ENCODE peak calls at places on chromosomes 5 and 9, in seven cellular contexts. One of them, this sample, is unnamed.

GRCh38 chr5:58972301-58972700 is 389.4 kb downstream of the RAB3C start:
- DNase-seq in B cell: no peak
- DNase-seq in AG20443: no peak
- DNase-seq in stimulated activated CD4-positive, alpha-beta T cell treated with anti-CD3 and anti-CD28 coated beads, TNF-alpha, amount 100 ng/mL, for 1 hour: no peak
- DNase-seq in AG09309: no peak
- DNase-seq in stimulated activated CD8-positive, alpha-beta memory T cell treated with anti-CD3 and anti-CD28 coated beads, Interleukin-4, amount 100 ng/mL, for 4 hours: no peak
- DNase-seq in A549: no peak
- DNase-seq in this sample: no peak

GRCh38 chr9:117214416-117214815 is 200.4 kb downstream of the ASTN2 start:
- DNase-seq in B cell: no peak
- DNase-seq in AG20443: no peak
- DNase-seq in stimulated activated CD4-positive, alpha-beta T cell treated with anti-CD3 and anti-CD28 coated beads, TNF-alpha, amount 100 ng/mL, for 1 hour: no peak
- DNase-seq in AG09309: no peak
- DNase-seq in stimulated activated CD8-positive, alpha-beta memory T cell treated with anti-CD3 and anti-CD28 coated beads, Interleukin-4, amount 100 ng/mL, for 4 hours: no peak
- DNase-seq in A549: no peak
- DNase-seq in this sample: no peak

GRCh38 chr5:55636711-55637110 is 75.4 kb downstream of the SLC38A9 start:
- DNase-seq in B cell: no peak
- DNase-seq in AG20443: peak; percentile 66
- DNase-seq in stimulated activated CD4-positive, alpha-beta T cell treated with anti-CD3 and anti-CD28 coated beads, TNF-alpha, amount 100 ng/mL, for 1 hour: no peak
- DNase-seq in AG09309: no peak
- DNase-seq in stimulated activated CD8-positive, alpha-beta memory T cell treated with anti-CD3 and anti-CD28 coated beads, Interleukin-4, amount 100 ng/mL, for 4 hours: no peak
- DNase-seq in A549: peak; percentile 58
- DNase-seq in this sample: no peak

GRCh38 chr5:144433893-144434292 is 263.2 kb downstream of the KCTD16 start:
- DNase-seq in B cell: no peak
- DNase-seq in AG20443: no peak
- DNase-seq in stimulated activated CD4-positive, alpha-beta T cell treated with anti-CD3 and anti-CD28 coated beads, TNF-alpha, amount 100 ng/mL, for 1 hour: no peak
- DNase-seq in AG09309: no peak
- DNase-seq in stimulated activated CD8-positive, alpha-beta memory T cell treated with anti-CD3 and anti-CD28 coated beads, Interleukin-4, amount 100 ng/mL, for 4 hours: no peak
- DNase-seq in A549: no peak
- DNase-seq in this sample: no peak

GRCh38 chr5:76391014-76391413 is 12.1 kb upstream of the IQGAP2 start:
- DNase-seq in B cell: no peak
- DNase-seq in AG20443: no peak
- DNase-seq in stimulated activated CD4-positive, alpha-beta T cell treated with anti-CD3 and anti-CD28 coated beads, TNF-alpha, amount 100 ng/mL, for 1 hour: no peak
- DNase-seq in AG09309: no peak
- DNase-seq in stimulated activated CD8-positive, alpha-beta memory T cell treated with anti-CD3 and anti-CD28 coated beads, Interleukin-4, amount 100 ng/mL, for 4 hours: no peak
- DNase-seq in A549: no peak
- DNase-seq in this sample: no peak

GRCh38 chr5:93285461-93285860 is 295.6 kb downstream of the NR2F1-AS1 start:
- DNase-seq in B cell: no peak
- DNase-seq in AG20443: no peak
- DNase-seq in stimulated activated CD4-positive, alpha-beta T cell treated with anti-CD3 and anti-CD28 coated beads, TNF-alpha, amount 100 ng/mL, for 1 hour: no peak
- DNase-seq in AG09309: no peak
- DNase-seq in stimulated activated CD8-positive, alpha-beta memory T cell treated with anti-CD3 and anti-CD28 coated beads, Interleukin-4, amount 100 ng/mL, for 4 hours: no peak
- DNase-seq in A549: no peak
- DNase-seq in this sample: no peak

GRCh38 chr9:94100152-94100879 is 16.1 kb downstream of the PTPDC1 start:
- DNase-seq in B cell: no peak
- DNase-seq in AG20443: no peak
- DNase-seq in stimulated activated CD4-positive, alpha-beta T cell treated with anti-CD3 and anti-CD28 coated beads, TNF-alpha, amount 100 ng/mL, for 1 hour: no peak
- DNase-seq in AG09309: no peak
- DNase-seq in stimulated activated CD8-positive, alpha-beta memory T cell treated with anti-CD3 and anti-CD28 coated beads, Interleukin-4, amount 100 ng/mL, for 4 hours: no peak
- DNase-seq in A549: no peak
- DNase-seq in this sample: no peak

GRCh38 chr5:92907914-92908606 is 673.0 kb downstream of the NR2F1-AS1 start:
- DNase-seq in B cell: no peak
- DNase-seq in AG20443: peak; percentile 18
- DNase-seq in stimulated activated CD4-positive, alpha-beta T cell treated with anti-CD3 and anti-CD28 coated beads, TNF-alpha, amount 100 ng/mL, for 1 hour: no peak
- DNase-seq in AG09309: peak; percentile 34
- DNase-seq in stimulated activated CD8-positive, alpha-beta memory T cell treated with anti-CD3 and anti-CD28 coated beads, Interleukin-4, amount 100 ng/mL, for 4 hours: no peak
- DNase-seq in A549: no peak
- DNase-seq in this sample: no peak

GRCh38 chr5:167944121-167944858 is 347.2 kb upstream of the WWC1 start:
- DNase-seq in B cell: no peak
- DNase-seq in AG20443: no peak
- DNase-seq in stimulated activated CD4-positive, alpha-beta T cell treated with anti-CD3 and anti-CD28 coated beads, TNF-alpha, amount 100 ng/mL, for 1 hour: no peak
- DNase-seq in AG09309: no peak
- DNase-seq in stimulated activated CD8-positive, alpha-beta memory T cell treated with anti-CD3 and anti-CD28 coated beads, Interleukin-4, amount 100 ng/mL, for 4 hours: no peak
- DNase-seq in A549: no peak
- DNase-seq in this sample: no peak

GRCh38 chr5:83554133-83554532 is 82.6 kb downstream of the VCAN start:
- DNase-seq in B cell: no peak
- DNase-seq in AG20443: no peak
- DNase-seq in stimulated activated CD4-positive, alpha-beta T cell treated with anti-CD3 and anti-CD28 coated beads, TNF-alpha, amount 100 ng/mL, for 1 hour: no peak
- DNase-seq in AG09309: no peak
- DNase-seq in stimulated activated CD8-positive, alpha-beta memory T cell treated with anti-CD3 and anti-CD28 coated beads, Interleukin-4, amount 100 ng/mL, for 4 hours: no peak
- DNase-seq in A549: peak; percentile 35
- DNase-seq in this sample: no peak

GRCh38 chr9:99349870-99350269 is 127.8 kb downstream of the SEC61B start:
- DNase-seq in B cell: no peak
- DNase-seq in AG20443: peak; percentile 36
- DNase-seq in stimulated activated CD4-positive, alpha-beta T cell treated with anti-CD3 and anti-CD28 coated beads, TNF-alpha, amount 100 ng/mL, for 1 hour: no peak
- DNase-seq in AG09309: no peak
- DNase-seq in stimulated activated CD8-positive, alpha-beta memory T cell treated with anti-CD3 and anti-CD28 coated beads, Interleukin-4, amount 100 ng/mL, for 4 hours: no peak
- DNase-seq in A549: no peak
- DNase-seq in this sample: no peak

GRCh38 chr9:76394896-76395244 is 644 bp upstream of the RFK start:
- DNase-seq in B cell: peak; percentile 64
- DNase-seq in AG20443: peak; percentile 52
- DNase-seq in stimulated activated CD4-positive, alpha-beta T cell treated with anti-CD3 and anti-CD28 coated beads, TNF-alpha, amount 100 ng/mL, for 1 hour: no peak
- DNase-seq in AG09309: no peak
- DNase-seq in stimulated activated CD8-positive, alpha-beta memory T cell treated with anti-CD3 and anti-CD28 coated beads, Interleukin-4, amount 100 ng/mL, for 4 hours: peak; percentile 4
- DNase-seq in A549: peak; percentile 85
- DNase-seq in this sample: peak; percentile 3

GRCh38 chr9:113817171-113817570 is 58.9 kb upstream of the ZNF618 start:
- DNase-seq in B cell: no peak
- DNase-seq in AG20443: no peak
- DNase-seq in stimulated activated CD4-positive, alpha-beta T cell treated with anti-CD3 and anti-CD28 coated beads, TNF-alpha, amount 100 ng/mL, for 1 hour: no peak
- DNase-seq in AG09309: no peak
- DNase-seq in stimulated activated CD8-positive, alpha-beta memory T cell treated with anti-CD3 and anti-CD28 coated beads, Interleukin-4, amount 100 ng/mL, for 4 hours: no peak
- DNase-seq in A549: no peak
- DNase-seq in this sample: no peak

GRCh38 chr5:151223447-151224264 is at the start of gene CCDC69:
- DNase-seq in B cell: no peak
- DNase-seq in AG20443: peak; percentile 90
- DNase-seq in stimulated activated CD4-positive, alpha-beta T cell treated with anti-CD3 and anti-CD28 coated beads, TNF-alpha, amount 100 ng/mL, for 1 hour: no peak
- DNase-seq in AG09309: no peak
- DNase-seq in stimulated activated CD8-positive, alpha-beta memory T cell treated with anti-CD3 and anti-CD28 coated beads, Interleukin-4, amount 100 ng/mL, for 4 hours: no peak
- DNase-seq in A549: peak; percentile 68
- DNase-seq in this sample: no peak

GRCh38 chr5:147404706-147405105 is 105.2 kb downstream of the DPYSL3 start:
- DNase-seq in B cell: no peak
- DNase-seq in AG20443: no peak
- DNase-seq in stimulated activated CD4-positive, alpha-beta T cell treated with anti-CD3 and anti-CD28 coated beads, TNF-alpha, amount 100 ng/mL, for 1 hour: no peak
- DNase-seq in AG09309: no peak
- DNase-seq in stimulated activated CD8-positive, alpha-beta memory T cell treated with anti-CD3 and anti-CD28 coated beads, Interleukin-4, amount 100 ng/mL, for 4 hours: no peak
- DNase-seq in A549: no peak
- DNase-seq in this sample: no peak

GRCh38 chr9:98057095-98057799 is 715 bp downstream of the NANS start:
- DNase-seq in B cell: peak; percentile 45
- DNase-seq in AG20443: no peak
- DNase-seq in stimulated activated CD4-positive, alpha-beta T cell treated with anti-CD3 and anti-CD28 coated beads, TNF-alpha, amount 100 ng/mL, for 1 hour: no peak
- DNase-seq in AG09309: no peak
- DNase-seq in stimulated activated CD8-positive, alpha-beta memory T cell treated with anti-CD3 and anti-CD28 coated beads, Interleukin-4, amount 100 ng/mL, for 4 hours: no peak
- DNase-seq in A549: no peak
- DNase-seq in this sample: no peak

GRCh38 chr5:33260098-33260497 is 180.7 kb upstream of the TARS1 start:
- DNase-seq in B cell: no peak
- DNase-seq in AG20443: no peak
- DNase-seq in stimulated activated CD4-positive, alpha-beta T cell treated with anti-CD3 and anti-CD28 coated beads, TNF-alpha, amount 100 ng/mL, for 1 hour: no peak
- DNase-seq in AG09309: no peak
- DNase-seq in stimulated activated CD8-positive, alpha-beta memory T cell treated with anti-CD3 and anti-CD28 coated beads, Interleukin-4, amount 100 ng/mL, for 4 hours: no peak
- DNase-seq in A549: no peak
- DNase-seq in this sample: no peak

GRCh38 chr5:154318691-154319090 is 127.1 kb upstream of the SAP30L start:
- DNase-seq in B cell: no peak
- DNase-seq in AG20443: no peak
- DNase-seq in stimulated activated CD4-positive, alpha-beta T cell treated with anti-CD3 and anti-CD28 coated beads, TNF-alpha, amount 100 ng/mL, for 1 hour: no peak
- DNase-seq in AG09309: no peak
- DNase-seq in stimulated activated CD8-positive, alpha-beta memory T cell treated with anti-CD3 and anti-CD28 coated beads, Interleukin-4, amount 100 ng/mL, for 4 hours: no peak
- DNase-seq in A549: no peak
- DNase-seq in this sample: no peak

GRCh38 chr5:37786855-37787254 is 53.0 kb downstream of the GDNF start:
- DNase-seq in B cell: no peak
- DNase-seq in AG20443: peak; percentile 74
- DNase-seq in stimulated activated CD4-positive, alpha-beta T cell treated with anti-CD3 and anti-CD28 coated beads, TNF-alpha, amount 100 ng/mL, for 1 hour: no peak
- DNase-seq in AG09309: peak; percentile 55
- DNase-seq in stimulated activated CD8-positive, alpha-beta memory T cell treated with anti-CD3 and anti-CD28 coated beads, Interleukin-4, amount 100 ng/mL, for 4 hours: no peak
- DNase-seq in A549: peak; percentile 24
- DNase-seq in this sample: no peak

GRCh38 chr9:136858844-136859757 is 7.0 kb downstream of the MAMDC4 start:
- DNase-seq in B cell: peak; percentile 13
- DNase-seq in AG20443: peak; percentile 51
- DNase-seq in stimulated activated CD4-positive, alpha-beta T cell treated with anti-CD3 and anti-CD28 coated beads, TNF-alpha, amount 100 ng/mL, for 1 hour: no peak
- DNase-seq in AG09309: no peak
- DNase-seq in stimulated activated CD8-positive, alpha-beta memory T cell treated with anti-CD3 and anti-CD28 coated beads, Interleukin-4, amount 100 ng/mL, for 4 hours: no peak
- DNase-seq in A549: peak; percentile 50
- DNase-seq in this sample: no peak

GRCh38 chr5:63774939-63775338 is 187.3 kb downstream of the HTR1A start:
- DNase-seq in B cell: no peak
- DNase-seq in AG20443: no peak
- DNase-seq in stimulated activated CD4-positive, alpha-beta T cell treated with anti-CD3 and anti-CD28 coated beads, TNF-alpha, amount 100 ng/mL, for 1 hour: no peak
- DNase-seq in AG09309: no peak
- DNase-seq in stimulated activated CD8-positive, alpha-beta memory T cell treated with anti-CD3 and anti-CD28 coated beads, Interleukin-4, amount 100 ng/mL, for 4 hours: no peak
- DNase-seq in A549: no peak
- DNase-seq in this sample: no peak

GRCh38 chr5:130747556-130747955 is 417.5 kb downstream of the HINT1 start:
- DNase-seq in B cell: no peak
- DNase-seq in AG20443: no peak
- DNase-seq in stimulated activated CD4-positive, alpha-beta T cell treated with anti-CD3 and anti-CD28 coated beads, TNF-alpha, amount 100 ng/mL, for 1 hour: no peak
- DNase-seq in AG09309: no peak
- DNase-seq in stimulated activated CD8-positive, alpha-beta memory T cell treated with anti-CD3 and anti-CD28 coated beads, Interleukin-4, amount 100 ng/mL, for 4 hours: no peak
- DNase-seq in A549: no peak
- DNase-seq in this sample: no peak

GRCh38 chr9:116075191-116075590 is 78.4 kb upstream of the PAPPA start:
- DNase-seq in B cell: no peak
- DNase-seq in AG20443: peak; percentile 69
- DNase-seq in stimulated activated CD4-positive, alpha-beta T cell treated with anti-CD3 and anti-CD28 coated beads, TNF-alpha, amount 100 ng/mL, for 1 hour: no peak
- DNase-seq in AG09309: no peak
- DNase-seq in stimulated activated CD8-positive, alpha-beta memory T cell treated with anti-CD3 and anti-CD28 coated beads, Interleukin-4, amount 100 ng/mL, for 4 hours: no peak
- DNase-seq in A549: peak; percentile 38
- DNase-seq in this sample: no peak

GRCh38 chr5:81038495-81038894 is 78.3 kb downstream of the RASGRF2 start:
- DNase-seq in B cell: no peak
- DNase-seq in AG20443: no peak
- DNase-seq in stimulated activated CD4-positive, alpha-beta T cell treated with anti-CD3 and anti-CD28 coated beads, TNF-alpha, amount 100 ng/mL, for 1 hour: no peak
- DNase-seq in AG09309: no peak
- DNase-seq in stimulated activated CD8-positive, alpha-beta memory T cell treated with anti-CD3 and anti-CD28 coated beads, Interleukin-4, amount 100 ng/mL, for 4 hours: no peak
- DNase-seq in A549: no peak
- DNase-seq in this sample: no peak

GRCh38 chr5:55934117-55934613 is 60.6 kb downstream of the IL6ST start:
- DNase-seq in B cell: no peak
- DNase-seq in AG20443: no peak
- DNase-seq in stimulated activated CD4-positive, alpha-beta T cell treated with anti-CD3 and anti-CD28 coated beads, TNF-alpha, amount 100 ng/mL, for 1 hour: no peak
- DNase-seq in AG09309: no peak
- DNase-seq in stimulated activated CD8-positive, alpha-beta memory T cell treated with anti-CD3 and anti-CD28 coated beads, Interleukin-4, amount 100 ng/mL, for 4 hours: no peak
- DNase-seq in A549: peak; percentile 96
- DNase-seq in this sample: no peak

GRCh38 chr5:103466494-103466893 is 96.1 kb downstream of the NUDT12 start:
- DNase-seq in B cell: no peak
- DNase-seq in AG20443: no peak
- DNase-seq in stimulated activated CD4-positive, alpha-beta T cell treated with anti-CD3 and anti-CD28 coated beads, TNF-alpha, amount 100 ng/mL, for 1 hour: no peak
- DNase-seq in AG09309: no peak
- DNase-seq in stimulated activated CD8-positive, alpha-beta memory T cell treated with anti-CD3 and anti-CD28 coated beads, Interleukin-4, amount 100 ng/mL, for 4 hours: no peak
- DNase-seq in A549: peak; percentile 17
- DNase-seq in this sample: no peak

GRCh38 chr5:176639981-176640380 is 7.3 kb upstream of the TSPAN17 start:
- DNase-seq in B cell: no peak
- DNase-seq in AG20443: peak; percentile 38
- DNase-seq in stimulated activated CD4-positive, alpha-beta T cell treated with anti-CD3 and anti-CD28 coated beads, TNF-alpha, amount 100 ng/mL, for 1 hour: no peak
- DNase-seq in AG09309: no peak
- DNase-seq in stimulated activated CD8-positive, alpha-beta memory T cell treated with anti-CD3 and anti-CD28 coated beads, Interleukin-4, amount 100 ng/mL, for 4 hours: no peak
- DNase-seq in A549: no peak
- DNase-seq in this sample: no peak

GRCh38 chr5:125492977-125493376 is 746.5 kb upstream of the ZNF608 start:
- DNase-seq in B cell: no peak
- DNase-seq in AG20443: no peak
- DNase-seq in stimulated activated CD4-positive, alpha-beta T cell treated with anti-CD3 and anti-CD28 coated beads, TNF-alpha, amount 100 ng/mL, for 1 hour: no peak
- DNase-seq in AG09309: no peak
- DNase-seq in stimulated activated CD8-positive, alpha-beta memory T cell treated with anti-CD3 and anti-CD28 coated beads, Interleukin-4, amount 100 ng/mL, for 4 hours: no peak
- DNase-seq in A549: no peak
- DNase-seq in this sample: no peak

GRCh38 chr5:120207139-120207538 is 257.0 kb upstream of the PRR16 start:
- DNase-seq in B cell: no peak
- DNase-seq in AG20443: peak; percentile 31
- DNase-seq in stimulated activated CD4-positive, alpha-beta T cell treated with anti-CD3 and anti-CD28 coated beads, TNF-alpha, amount 100 ng/mL, for 1 hour: no peak
- DNase-seq in AG09309: peak; percentile 4
- DNase-seq in stimulated activated CD8-positive, alpha-beta memory T cell treated with anti-CD3 and anti-CD28 coated beads, Interleukin-4, amount 100 ng/mL, for 4 hours: no peak
- DNase-seq in A549: no peak
- DNase-seq in this sample: no peak

GRCh38 chr5:2569201-2569600 is 182.3 kb downstream of the IRX2 start:
- DNase-seq in B cell: no peak
- DNase-seq in AG20443: no peak
- DNase-seq in stimulated activated CD4-positive, alpha-beta T cell treated with anti-CD3 and anti-CD28 coated beads, TNF-alpha, amount 100 ng/mL, for 1 hour: no peak
- DNase-seq in AG09309: no peak
- DNase-seq in stimulated activated CD8-positive, alpha-beta memory T cell treated with anti-CD3 and anti-CD28 coated beads, Interleukin-4, amount 100 ng/mL, for 4 hours: no peak
- DNase-seq in A549: no peak
- DNase-seq in this sample: no peak

GRCh38 chr9:93133641-93134017 is 422 bp downstream of the NINJ1 start:
- DNase-seq in B cell: peak; percentile 59
- DNase-seq in AG20443: peak; percentile 93
- DNase-seq in stimulated activated CD4-positive, alpha-beta T cell treated with anti-CD3 and anti-CD28 coated beads, TNF-alpha, amount 100 ng/mL, for 1 hour: no peak
- DNase-seq in AG09309: peak; percentile 55
- DNase-seq in stimulated activated CD8-positive, alpha-beta memory T cell treated with anti-CD3 and anti-CD28 coated beads, Interleukin-4, amount 100 ng/mL, for 4 hours: no peak
- DNase-seq in A549: peak; percentile 54
- DNase-seq in this sample: peak; percentile 22

GRCh38 chr9:98099898-98100297 is 19.1 kb downstream of the TRIM14 start:
- DNase-seq in B cell: no peak
- DNase-seq in AG20443: no peak
- DNase-seq in stimulated activated CD4-positive, alpha-beta T cell treated with anti-CD3 and anti-CD28 coated beads, TNF-alpha, amount 100 ng/mL, for 1 hour: no peak
- DNase-seq in AG09309: no peak
- DNase-seq in stimulated activated CD8-positive, alpha-beta memory T cell treated with anti-CD3 and anti-CD28 coated beads, Interleukin-4, amount 100 ng/mL, for 4 hours: no peak
- DNase-seq in A549: no peak
- DNase-seq in this sample: no peak

GRCh38 chr9:73081979-73082657 is 69.5 kb upstream of the ANXA1 start:
- DNase-seq in B cell: no peak
- DNase-seq in AG20443: peak; percentile 69
- DNase-seq in stimulated activated CD4-positive, alpha-beta T cell treated with anti-CD3 and anti-CD28 coated beads, TNF-alpha, amount 100 ng/mL, for 1 hour: no peak
- DNase-seq in AG09309: peak; percentile 33
- DNase-seq in stimulated activated CD8-positive, alpha-beta memory T cell treated with anti-CD3 and anti-CD28 coated beads, Interleukin-4, amount 100 ng/mL, for 4 hours: no peak
- DNase-seq in A549: peak; percentile 92
- DNase-seq in this sample: no peak

GRCh38 chr9:36980148-36980974 is 53.7 kb downstream of the PAX5 start:
- DNase-seq in B cell: no peak
- DNase-seq in AG20443: no peak
- DNase-seq in stimulated activated CD4-positive, alpha-beta T cell treated with anti-CD3 and anti-CD28 coated beads, TNF-alpha, amount 100 ng/mL, for 1 hour: no peak
- DNase-seq in AG09309: no peak
- DNase-seq in stimulated activated CD8-positive, alpha-beta memory T cell treated with anti-CD3 and anti-CD28 coated beads, Interleukin-4, amount 100 ng/mL, for 4 hours: no peak
- DNase-seq in A549: peak; percentile 32
- DNase-seq in this sample: no peak